ENCODE peak calls at places on chromosomes 4 and X, in six cellular contexts. J is Jurkat, Clone E6-1; X is right lobe of liver; R is endothelial cell of umbilical vein; F is neural progenitor cell; Q is HCT116. C is an unnamed sample.
A peak's percentile ranks its signal among the peaks of the same experiment; 100 is the strongest.

GRCh38 chr4:160352637-160353036 is 1249.8 kb downstream of the RAPGEF2 start:
- DNase-seq in Q (no peak), X (no peak), R (no peak), J (no peak), F (no peak), C (no peak)

GRCh38 chr4:38109896-38110295 is 149.7 kb downstream of the PTTG2 start:
- DNase-seq in R (no peak), X (peak; percentile 65), F (peak; percentile 84), J (no peak), Q (no peak), C (no peak)

GRCh38 chrX:71928856-71929255 is 18.2 kb downstream of the NHSL2 start:
- DNase-seq in R (no peak), Q (no peak), X (no peak), F (no peak), J (no peak), C (no peak)

GRCh38 chrX:31223817-31224216 is 152.0 kb upstream of the FTHL17 start:
- DNase-seq in Q (no peak), R (peak; percentile 36), X (no peak), J (no peak), F (no peak), C (no peak)

GRCh38 chr4:113445286-113445685 is 316.3 kb downstream of the CAMK2D start:
- DNase-seq in X (no peak), R (peak; percentile 83), F (no peak), Q (no peak), J (no peak), C (no peak)

GRCh38 chrX:21764043-21764442 is 6.1 kb upstream of the SMPX start:
- DNase-seq in X (no peak), J (no peak), Q (no peak), R (no peak), F (no peak), C (no peak)

GRCh38 chr4:74654230-74654681 is 140.1 kb downstream of the BTC start:
- DNase-seq in X (no peak), J (no peak), R (no peak), Q (peak; percentile 96), F (no peak), C (no peak)

GRCh38 chr4:101019941-101020401 is 327.4 kb downstream of the PPP3CA start:
- DNase-seq in R (peak; percentile 51), X (no peak), J (peak; percentile 46), Q (peak; percentile 90), F (no peak), C (no peak)

GRCh38 chrX:19514791-19515614 is at the start of gene MAP3K15:
- DNase-seq in R (peak; percentile 2), Q (no peak), X (peak; percentile 60), F (peak; percentile 72), J (no peak), C (peak; percentile 38)

GRCh38 chrX:19517965-19518364 is 2.7 kb upstream of the MAP3K15 start:
- DNase-seq in J (no peak), R (no peak), Q (no peak), F (no peak), X (no peak), C (no peak)

GRCh38 chrX:19513383-19513782 is 1.9 kb downstream of the MAP3K15 start:
- DNase-seq in X (no peak), R (no peak), Q (no peak), J (no peak), F (peak; percentile 40), C (peak; percentile 13)

GRCh38 chrX:19512961-19513360 is 2.3 kb downstream of the MAP3K15 start:
- DNase-seq in R (no peak), Q (no peak), F (no peak), J (no peak), X (no peak), C (no peak)

GRCh38 chrX:19515615-19516105 is 352 bp upstream of the MAP3K15 start:
- DNase-seq in R (no peak), F (no peak), X (no peak), J (no peak), Q (no peak), C (no peak)
- H3K4me3 ChIP-seq in R (no peak overlapping the region), F (peak overlapping the region; percentile 39), X (no peak overlapping the region), J (no peak overlapping the region), Q (peak overlapping the region; percentile 32), C (peak overlapping the region; percentile 32)

DNA sequence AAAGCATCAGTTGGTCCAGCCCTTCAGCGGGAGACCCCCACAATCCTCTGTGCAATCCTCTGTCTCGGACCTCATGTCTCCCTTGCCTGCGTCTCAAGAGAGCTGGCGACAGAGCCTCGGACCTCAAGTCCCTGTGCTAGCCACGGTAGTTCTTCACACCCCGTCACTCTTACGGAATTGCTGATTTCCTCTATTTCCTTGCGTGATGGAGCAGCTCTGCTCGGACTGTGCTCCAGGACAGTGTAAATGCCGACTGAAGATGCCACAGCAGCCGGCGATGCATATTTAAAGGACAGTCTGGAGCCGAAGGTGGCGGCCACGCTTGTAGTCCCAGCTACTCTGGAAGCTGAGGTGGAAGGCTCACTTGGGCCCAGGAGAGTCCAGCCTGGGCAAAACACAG is 1.9 kb downstream of the GRK4 start:
- DNase-seq in X (no peak), J (no peak), F (no peak), Q (no peak), R (no peak), C (no peak)
- H3K4me3 ChIP-seq in X (no peak overlapping the region), J (no peak overlapping the region), F (no peak overlapping the region), Q (no peak overlapping the region), R (no peak overlapping the region), C (no peak overlapping the region)

GRCh38 chr4:76233534-76233933 is 18.0 kb upstream of the FAM47E start:
- DNase-seq in J (no peak), X (no peak), Q (no peak), F (no peak), R (no peak), C (no peak)
- H3K4me3 ChIP-seq in J (no peak overlapping the region), X (no peak overlapping the region), Q (peak overlapping the region; percentile 91), F (no peak overlapping the region), R (no peak overlapping the region), C (no peak overlapping the region)

GRCh38 chrX:109889289-109890006 is 113.5 kb upstream of the TMEM164 start:
- DNase-seq in X (no peak), F (peak; percentile 29), J (no peak), Q (no peak), R (no peak), C (no peak)
- H3K4me3 ChIP-seq in X (no peak overlapping the region), F (no peak overlapping the region), J (no peak overlapping the region), Q (no peak overlapping the region), R (no peak overlapping the region), C (no peak overlapping the region)